ENCODE peak calls at places on chromosomes 11 and 22, in five cellular contexts. One of them, this sample, is unnamed.

GRCh38 chr22:45164217-45165123 is 745 bp downstream of the NUP50 start:
- DNase-seq in brain microvascular endothelial cell: no peak
- DNase-seq in A549: peak; percentile 15
- DNase-seq in body of pancreas: peak; percentile 24
- DNase-seq in Caco-2: peak; percentile 37
- DNase-seq in this sample: peak; percentile 20

GRCh38 chr11:17753641-17754040 is 19.1 kb downstream of the KCNC1 start:
- DNase-seq in body of pancreas: no peak
- DNase-seq in Caco-2: no peak
- DNase-seq in brain microvascular endothelial cell: no peak
- DNase-seq in A549: no peak
- DNase-seq in this sample: no peak

GRCh38 chr11:129943036-129943435 is 47.7 kb upstream of the NFRKB start:
- DNase-seq in brain microvascular endothelial cell: no peak
- DNase-seq in A549: no peak
- DNase-seq in body of pancreas: no peak
- DNase-seq in Caco-2: peak; percentile 83
- DNase-seq in this sample: no peak

GRCh38 chr11:79437274-79437980 is 3.4 kb downstream of the TENM4 start:
- DNase-seq in A549: no peak
- DNase-seq in body of pancreas: peak; percentile 52
- DNase-seq in brain microvascular endothelial cell: no peak
- DNase-seq in Caco-2: no peak
- DNase-seq in this sample: peak; percentile 59

GRCh38 chr22:48660795-48661740 is 1166.6 kb downstream of the BRD1 start:
- DNase-seq in brain microvascular endothelial cell: no peak
- DNase-seq in body of pancreas: no peak
- DNase-seq in Caco-2: no peak
- DNase-seq in A549: no peak
- DNase-seq in this sample: no peak

GRCh38 chr22:44755956-44756361 is 3.6 kb downstream of the ARHGAP8 start:
- DNase-seq in A549: no peak
- DNase-seq in body of pancreas: peak; percentile 75
- DNase-seq in brain microvascular endothelial cell: no peak
- DNase-seq in Caco-2: peak; percentile 87
- DNase-seq in this sample: peak; percentile 90

GRCh38 chr11:64489831-64490441 is 101.1 kb upstream of the SLC22A12 start:
- DNase-seq in brain microvascular endothelial cell: peak; percentile 38
- DNase-seq in Caco-2: peak; percentile 80
- DNase-seq in body of pancreas: peak; percentile 44
- DNase-seq in A549: peak; percentile 80
- DNase-seq in this sample: peak; percentile 60

GRCh38 chr11:1943977-1944376 is 3.2 kb upstream of the MRPL23 start:
- DNase-seq in A549: no peak
- DNase-seq in brain microvascular endothelial cell: no peak
- DNase-seq in Caco-2: peak; percentile 0
- DNase-seq in body of pancreas: peak; percentile 8
- DNase-seq in this sample: peak; percentile 57

GRCh38 chr11:112274007-112274783 is 13.5 kb upstream of the PLET1 start:
- DNase-seq in body of pancreas: no peak
- DNase-seq in brain microvascular endothelial cell: no peak
- DNase-seq in Caco-2: no peak
- DNase-seq in A549: no peak
- DNase-seq in this sample: no peak

GRCh38 chr11:10979529-10979928 is 121.7 kb upstream of the ZBED5 start:
- DNase-seq in A549: no peak
- DNase-seq in brain microvascular endothelial cell: no peak
- DNase-seq in body of pancreas: no peak
- DNase-seq in Caco-2: no peak
- DNase-seq in this sample: no peak

GRCh38 chr22:19800761-19801244 is 40.2 kb downstream of the TBX1 start:
- DNase-seq in brain microvascular endothelial cell: peak; percentile 24
- DNase-seq in body of pancreas: no peak
- DNase-seq in Caco-2: peak; percentile 49
- DNase-seq in A549: no peak
- DNase-seq in this sample: peak; percentile 16

GRCh38 chr11:32610926-32611325 is 27.3 kb downstream of the EIF3M start:
- DNase-seq in Caco-2: no peak
- DNase-seq in A549: no peak
- DNase-seq in brain microvascular endothelial cell: no peak
- DNase-seq in body of pancreas: no peak
- DNase-seq in this sample: no peak

GRCh38 chr11:35798423-35798822 is 135.8 kb downstream of the TRIM44 start:
- DNase-seq in body of pancreas: no peak
- DNase-seq in A549: no peak
- DNase-seq in brain microvascular endothelial cell: no peak
- DNase-seq in Caco-2: no peak
- DNase-seq in this sample: peak; percentile 49

GRCh38 chr11:17864478-17864941 is 129.9 kb downstream of the KCNC1 start:
- DNase-seq in Caco-2: peak; percentile 51
- DNase-seq in brain microvascular endothelial cell: no peak
- DNase-seq in body of pancreas: peak; percentile 40
- DNase-seq in A549: peak; percentile 9
- DNase-seq in this sample: peak; percentile 54

GRCh38 chr11:67504950-67505561 is at the start of gene PITPNM1:
- DNase-seq in brain microvascular endothelial cell: no peak
- DNase-seq in Caco-2: peak; percentile 90
- DNase-seq in A549: peak; percentile 62
- DNase-seq in body of pancreas: peak; percentile 70
- DNase-seq in this sample: peak; percentile 75

GRCh38 chr11:21774212-21774611 is 418.7 kb upstream of the ANO5 start:
- DNase-seq in A549: no peak
- DNase-seq in body of pancreas: peak; percentile 42
- DNase-seq in Caco-2: no peak
- DNase-seq in brain microvascular endothelial cell: no peak
- DNase-seq in this sample: no peak

GRCh38 chr22:49676230-49676629 is 151.4 kb downstream of the BRD1 start:
- DNase-seq in A549: no peak
- DNase-seq in Caco-2: no peak
- DNase-seq in body of pancreas: no peak
- DNase-seq in brain microvascular endothelial cell: no peak
- DNase-seq in this sample: no peak

GRCh38 chr11:117072517-117073218 is 25.6 kb downstream of the SIK3 start:
- DNase-seq in Caco-2: peak; percentile 78
- DNase-seq in A549: peak; percentile 71
- DNase-seq in body of pancreas: no peak
- DNase-seq in brain microvascular endothelial cell: peak; percentile 93
- DNase-seq in this sample: peak; percentile 94

GRCh38 chr11:8870461-8871282 is 40.3 kb upstream of the AKIP1 start:
- DNase-seq in A549: peak; percentile 58
- DNase-seq in Caco-2: peak; percentile 81
- DNase-seq in brain microvascular endothelial cell: peak; percentile 58
- DNase-seq in body of pancreas: peak; percentile 63
- DNase-seq in this sample: peak; percentile 85

GRCh38 chr11:11263238-11264030 is 89.6 kb downstream of the CSNK2A3 start:
- DNase-seq in body of pancreas: no peak
- DNase-seq in Caco-2: no peak
- DNase-seq in A549: no peak
- DNase-seq in brain microvascular endothelial cell: peak; percentile 4
- DNase-seq in this sample: peak; percentile 41

GRCh38 chr11:123568367-123568870 is 86.0 kb downstream of the SCN3B start:
- DNase-seq in Caco-2: no peak
- DNase-seq in body of pancreas: no peak
- DNase-seq in brain microvascular endothelial cell: no peak
- DNase-seq in A549: no peak
- DNase-seq in this sample: no peak
- H3K4me3 ChIP-seq in Caco-2: no peak overlapping the region
- H3K4me3 ChIP-seq in body of pancreas: no peak overlapping the region
- H3K4me3 ChIP-seq in brain microvascular endothelial cell: no peak overlapping the region
- H3K4me3 ChIP-seq in A549: no peak overlapping the region
- H3K4me3 ChIP-seq in this sample: no peak overlapping the region

DNA sequence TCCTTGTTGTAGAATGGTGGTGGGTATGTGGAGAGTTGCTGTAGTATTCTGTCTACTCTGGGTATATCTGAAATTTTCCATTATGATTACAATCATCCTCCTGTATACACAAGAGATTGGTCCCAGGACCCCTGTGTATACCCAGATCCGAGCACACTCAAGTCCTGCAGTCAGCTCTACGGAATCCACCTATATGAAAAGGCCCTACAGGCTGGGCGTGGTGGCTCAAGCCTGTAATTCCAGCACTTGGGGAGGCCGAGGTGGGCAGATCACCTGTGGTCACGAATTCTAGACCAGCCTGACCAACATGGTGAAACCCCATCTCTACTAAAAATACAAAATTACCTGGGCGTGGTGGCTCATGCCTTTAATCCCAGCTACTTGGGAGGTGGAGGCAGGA is 17.2 kb downstream of the PARVA start:
- DNase-seq in A549: no peak
- DNase-seq in Caco-2: no peak
- DNase-seq in body of pancreas: no peak
- DNase-seq in brain microvascular endothelial cell: no peak
- DNase-seq in this sample: no peak
- H3K4me3 ChIP-seq in A549: no peak overlapping the region
- H3K4me3 ChIP-seq in Caco-2: no peak overlapping the region
- H3K4me3 ChIP-seq in body of pancreas: no peak overlapping the region
- H3K4me3 ChIP-seq in brain microvascular endothelial cell: no peak overlapping the region
- H3K4me3 ChIP-seq in this sample: no peak overlapping the region

DNA sequence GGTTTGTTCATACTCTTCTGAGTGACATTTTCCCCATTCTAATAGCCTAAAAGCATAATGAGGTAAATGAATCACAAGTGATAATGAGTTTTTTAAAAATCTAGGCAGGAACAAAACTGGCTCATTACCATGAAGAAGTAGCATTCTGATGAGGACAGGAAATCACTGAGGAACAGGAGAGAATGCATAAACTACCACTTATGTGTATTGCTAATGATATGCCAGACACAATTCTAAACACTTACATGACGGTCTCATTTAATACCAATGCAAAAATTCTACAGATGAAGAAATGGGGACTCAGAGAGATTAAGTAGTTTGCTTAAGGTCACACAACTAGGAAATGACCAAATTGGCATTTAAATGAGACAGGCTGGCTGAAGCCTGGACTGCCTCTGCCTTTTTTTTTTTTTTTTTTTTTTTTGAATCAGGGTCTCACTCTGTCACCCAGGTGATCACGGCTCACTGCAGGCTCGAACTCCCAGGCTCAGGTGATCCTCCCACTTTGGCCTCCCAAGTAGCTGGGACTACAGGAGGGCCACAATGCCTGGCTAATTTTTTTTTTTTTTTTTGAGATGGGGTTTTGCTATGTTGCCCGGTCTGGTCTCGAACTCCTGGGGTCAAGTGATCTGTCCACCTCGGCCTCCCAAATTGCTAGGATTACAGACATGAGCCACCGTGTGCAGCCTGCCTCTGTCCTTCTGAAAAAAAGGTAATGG is 48.5 kb downstream of the MCHR1 start:
- DNase-seq in brain microvascular endothelial cell: no peak
- DNase-seq in Caco-2: no peak
- DNase-seq in A549: no peak
- DNase-seq in body of pancreas: no peak
- DNase-seq in this sample: no peak
- H3K4me3 ChIP-seq in brain microvascular endothelial cell: no peak overlapping the region
- H3K4me3 ChIP-seq in Caco-2: no peak overlapping the region
- H3K4me3 ChIP-seq in A549: no peak overlapping the region
- H3K4me3 ChIP-seq in body of pancreas: no peak overlapping the region
- H3K4me3 ChIP-seq in this sample: no peak overlapping the region

GRCh38 chr11:85718126-85718943 is 32.3 kb upstream of the CCDC89 start:
- DNase-seq in Caco-2: no peak
- DNase-seq in brain microvascular endothelial cell: no peak
- DNase-seq in body of pancreas: no peak
- DNase-seq in A549: no peak
- DNase-seq in this sample: no peak

GRCh38 chr11:85723088-85723487 is 37.1 kb upstream of the CCDC89 start:
- DNase-seq in body of pancreas: no peak
- DNase-seq in A549: no peak
- DNase-seq in brain microvascular endothelial cell: no peak
- DNase-seq in Caco-2: no peak
- DNase-seq in this sample: peak; percentile 30

GRCh38 chr11:85717360-85717927 is 31.4 kb upstream of the CCDC89 start:
- DNase-seq in Caco-2: no peak
- DNase-seq in body of pancreas: no peak
- DNase-seq in A549: no peak
- DNase-seq in brain microvascular endothelial cell: no peak
- DNase-seq in this sample: no peak

GRCh38 chr11:85721191-85721590 is 35.2 kb upstream of the CCDC89 start:
- DNase-seq in Caco-2: no peak
- DNase-seq in brain microvascular endothelial cell: no peak
- DNase-seq in body of pancreas: no peak
- DNase-seq in A549: no peak
- DNase-seq in this sample: no peak

DNA sequence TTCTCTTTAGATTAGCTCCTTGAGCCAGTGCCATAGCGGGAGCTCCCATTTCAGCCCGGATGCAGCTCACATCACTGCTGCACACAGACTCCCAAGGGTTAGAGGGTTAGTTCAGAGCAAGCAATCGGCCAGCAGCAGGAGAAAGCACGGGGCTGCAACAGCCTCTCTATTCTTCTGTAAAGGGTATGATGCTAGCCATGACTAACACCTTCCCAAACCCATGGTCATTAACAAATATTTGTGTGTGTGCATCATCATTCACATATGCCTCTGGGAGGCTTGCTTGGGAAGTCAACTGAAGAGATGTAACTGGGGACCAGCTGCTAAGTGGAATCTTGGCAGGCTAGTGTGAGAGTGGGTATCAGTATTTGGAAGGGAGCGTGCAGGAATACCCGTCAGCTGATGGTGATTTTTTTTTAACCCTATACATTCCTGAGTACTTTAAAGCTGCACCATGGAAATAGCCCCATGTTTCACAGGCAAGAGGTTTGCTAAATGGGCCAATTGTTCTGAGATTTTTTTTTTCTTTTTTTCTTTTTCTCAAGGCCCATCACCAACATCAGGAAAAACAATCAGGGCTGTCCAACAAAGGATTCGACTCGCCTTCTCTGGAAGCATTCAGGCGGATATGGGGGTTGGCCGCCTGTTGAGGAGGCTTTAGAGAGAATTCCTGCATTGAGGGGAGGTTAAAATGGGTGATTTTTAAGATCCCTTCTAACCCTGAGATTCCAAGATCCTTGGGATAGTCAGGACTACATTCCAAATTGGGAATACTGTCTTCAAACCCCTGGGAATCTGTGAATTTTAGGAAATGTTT is 33.2 kb upstream of the CCDC89 start:
- DNase-seq in Caco-2: no peak
- DNase-seq in body of pancreas: peak; percentile 15
- DNase-seq in A549: peak; percentile 86
- DNase-seq in brain microvascular endothelial cell: peak; percentile 93
- DNase-seq in this sample: peak; percentile 89
- H3K4me3 ChIP-seq in Caco-2: no peak overlapping the region
- H3K4me3 ChIP-seq in body of pancreas: no peak overlapping the region
- H3K4me3 ChIP-seq in A549: peak overlapping the region; percentile 41
- H3K4me3 ChIP-seq in brain microvascular endothelial cell: peak overlapping the region; percentile 22
- H3K4me3 ChIP-seq in this sample: no peak overlapping the region

GRCh38 chr22:37686002-37686982 is at the start of gene NOL12:
- DNase-seq in Caco-2: peak; percentile 85
- DNase-seq in body of pancreas: peak; percentile 87
- DNase-seq in A549: peak; percentile 62
- DNase-seq in brain microvascular endothelial cell: peak; percentile 77
- DNase-seq in this sample: peak; percentile 91
- H3K4me3 ChIP-seq in Caco-2: peak within 1 kb of the TSS; percentile 97
- H3K4me3 ChIP-seq in body of pancreas: peak within 1 kb of the TSS; percentile 100
- H3K4me3 ChIP-seq in A549: peak within 1 kb of the TSS; percentile 96
- H3K4me3 ChIP-seq in brain microvascular endothelial cell: peak within 1 kb of the TSS; percentile 95
- H3K4me3 ChIP-seq in this sample: peak within 1 kb of the TSS; percentile 97

This sample was measured in epithelial cell of esophagus.